ENCODE peak calls at places on chromosomes 12 and 14, in four cellular contexts. One of them, this sample, is unnamed.

GRCh38 chr12:12903642-12904609 is 12.6 kb downstream of the GPRC5A start:
- DNase-seq in HepG2: peak; percentile 58
- DNase-seq in K562: no peak
- DNase-seq in GM12878: no peak
- DNase-seq in this sample: no peak

GRCh38 chr12:26113853-26114719 is 10.8 kb downstream of the BHLHE41 start:
- DNase-seq in HepG2: peak; percentile 88
- DNase-seq in GM12878: no peak
- DNase-seq in K562: peak; percentile 97
- DNase-seq in this sample: peak; percentile 88

GRCh38 chr14:106318700-106319099 is 792.3 kb downstream of the TMEM121 start:
- DNase-seq in HepG2: no peak
- DNase-seq in GM12878: no peak
- DNase-seq in K562: peak; percentile 53
- DNase-seq in this sample: no peak

GRCh38 chr14:56176530-56176929 is 58.3 kb downstream of the PELI2 start:
- DNase-seq in GM12878: no peak
- DNase-seq in K562: no peak
- DNase-seq in HepG2: no peak
- DNase-seq in this sample: no peak

GRCh38 chr12:117231750-117232149 is 41.5 kb upstream of the FBXO21 start:
- DNase-seq in K562: no peak
- DNase-seq in GM12878: no peak
- DNase-seq in HepG2: no peak
- DNase-seq in this sample: no peak

GRCh38 chr12:19285793-19286448 is 153.4 kb upstream of the AEBP2 start:
- DNase-seq in GM12878: no peak
- DNase-seq in HepG2: peak; percentile 21
- DNase-seq in K562: no peak
- DNase-seq in this sample: no peak

GRCh38 chr12:124542021-124542941 is 25.1 kb downstream of the NCOR2 start:
- DNase-seq in HepG2: no peak
- DNase-seq in GM12878: no peak
- DNase-seq in K562: no peak
- DNase-seq in this sample: no peak

GRCh38 chr12:112408621-112409020 is 784 bp downstream of the RPL6 start:
- DNase-seq in K562: no peak
- DNase-seq in GM12878: no peak
- DNase-seq in HepG2: no peak
- DNase-seq in this sample: no peak

GRCh38 chr12:38890102-38890501 is 15.3 kb downstream of the CPNE8 start:
- DNase-seq in HepG2: no peak
- DNase-seq in GM12878: no peak
- DNase-seq in K562: no peak
- DNase-seq in this sample: peak; percentile 37

GRCh38 chr14:54919330-54919729 is 16.7 kb upstream of the GCH1 start:
- DNase-seq in K562: no peak
- DNase-seq in GM12878: no peak
- DNase-seq in HepG2: no peak
- DNase-seq in this sample: no peak

GRCh38 chr14:68756071-68756481 is 36.8 kb downstream of the ZFP36L1 start:
- DNase-seq in GM12878: no peak
- DNase-seq in K562: no peak
- DNase-seq in HepG2: no peak
- DNase-seq in this sample: no peak

GRCh38 chr12:19739195-19739776 is 300.0 kb downstream of the AEBP2 start:
- DNase-seq in GM12878: peak; percentile 16
- DNase-seq in K562: peak; percentile 7
- DNase-seq in HepG2: peak; percentile 41
- DNase-seq in this sample: peak; percentile 20

GRCh38 chr14:92880351-92880750 is 42.6 kb upstream of the CHGA start:
- DNase-seq in GM12878: no peak
- DNase-seq in K562: no peak
- DNase-seq in HepG2: no peak
- DNase-seq in this sample: no peak

GRCh38 chr14:41699506-41699905 is 92.8 kb downstream of the LRFN5 start:
- DNase-seq in HepG2: no peak
- DNase-seq in K562: no peak
- DNase-seq in GM12878: no peak
- DNase-seq in this sample: no peak

GRCh38 chr14:24705840-24706239 is 71.8 kb upstream of the GZMB start:
- DNase-seq in GM12878: peak; percentile 58
- DNase-seq in K562: no peak
- DNase-seq in HepG2: no peak
- DNase-seq in this sample: no peak

GRCh38 chr14:92340938-92341337 is 18.0 kb downstream of the SLC24A4 start:
- DNase-seq in HepG2: no peak
- DNase-seq in GM12878: no peak
- DNase-seq in K562: no peak
- DNase-seq in this sample: no peak

GRCh38 chr14:75479770-75480600 is 42.3 kb upstream of the BATF start:
- DNase-seq in GM12878: no peak
- DNase-seq in K562: no peak
- DNase-seq in HepG2: no peak
- DNase-seq in this sample: no peak

GRCh38 chr12:115010324-115010995 is 326.5 kb upstream of the TBX3 start:
- DNase-seq in GM12878: no peak
- DNase-seq in K562: no peak
- DNase-seq in HepG2: no peak
- DNase-seq in this sample: no peak

GRCh38 chr14:59630281-59630963 is 53.8 kb upstream of the CCDC175 start:
- DNase-seq in GM12878: no peak
- DNase-seq in K562: no peak
- DNase-seq in HepG2: no peak
- DNase-seq in this sample: peak; percentile 71

GRCh38 chr12:122399592-122400373 is 22.7 kb downstream of the CLIP1 start:
- DNase-seq in K562: peak; percentile 87
- DNase-seq in GM12878: no peak
- DNase-seq in HepG2: peak; percentile 91
- DNase-seq in this sample: peak; percentile 72

GRCh38 chr12:104280703-104281458 is 22.7 kb upstream of the EID3 start:
- DNase-seq in K562: no peak
- DNase-seq in HepG2: peak; percentile 43
- DNase-seq in GM12878: no peak
- DNase-seq in this sample: no peak

GRCh38 chr14:77139540-77140342 is 1.9 kb downstream of the ZDHHC22 start:
- DNase-seq in GM12878: no peak
- DNase-seq in K562: peak; percentile 69
- DNase-seq in HepG2: peak; percentile 29
- DNase-seq in this sample: peak; percentile 83

GRCh38 chr12:54526800-54527630 is 22.4 kb upstream of the PDE1B start:
- DNase-seq in HepG2: peak; percentile 23
- DNase-seq in GM12878: no peak
- DNase-seq in K562: peak; percentile 76
- DNase-seq in this sample: peak; percentile 69

GRCh38 chr12:115646210-115646609 is 631.3 kb downstream of the MED13L start:
- DNase-seq in K562: no peak
- DNase-seq in HepG2: no peak
- DNase-seq in GM12878: no peak
- DNase-seq in this sample: no peak

GRCh38 chr12:85036241-85036707 is at the start of the genes LRRIQ1 and TSPAN19:
- DNase-seq in K562: peak; percentile 7
- DNase-seq in HepG2: peak; percentile 54
- DNase-seq in GM12878: peak; percentile 27
- DNase-seq in this sample: peak; percentile 79
- TF ChIP-seq BHLHE40 in K562: no peak
- TF ChIP-seq BHLHE40 in HepG2: no peak
- TF ChIP-seq BHLHE40 in GM12878: no peak
- TF ChIP-seq BHLHE40 in this sample: no peak

GRCh38 chr12:129840145-129840884 is 63.5 kb downstream of the TMEM132D start:
- DNase-seq in K562: no peak
- DNase-seq in GM12878: no peak
- DNase-seq in HepG2: no peak
- DNase-seq in this sample: no peak

GRCh38 chr12:129844662-129845061 is 59.2 kb downstream of the TMEM132D start:
- DNase-seq in GM12878: no peak
- DNase-seq in K562: no peak
- DNase-seq in HepG2: no peak
- DNase-seq in this sample: no peak

GRCh38 chr12:129839679-129840078 is 64.1 kb downstream of the TMEM132D start:
- DNase-seq in HepG2: no peak
- DNase-seq in K562: no peak
- DNase-seq in GM12878: no peak
- DNase-seq in this sample: no peak
- TF ChIP-seq FOXK2 in HepG2: no peak
- TF ChIP-seq FOXK2 in K562: no peak
- TF ChIP-seq FOXK2 in GM12878: no peak
- TF ChIP-seq FOXK2 in this sample: no peak

DNA sequence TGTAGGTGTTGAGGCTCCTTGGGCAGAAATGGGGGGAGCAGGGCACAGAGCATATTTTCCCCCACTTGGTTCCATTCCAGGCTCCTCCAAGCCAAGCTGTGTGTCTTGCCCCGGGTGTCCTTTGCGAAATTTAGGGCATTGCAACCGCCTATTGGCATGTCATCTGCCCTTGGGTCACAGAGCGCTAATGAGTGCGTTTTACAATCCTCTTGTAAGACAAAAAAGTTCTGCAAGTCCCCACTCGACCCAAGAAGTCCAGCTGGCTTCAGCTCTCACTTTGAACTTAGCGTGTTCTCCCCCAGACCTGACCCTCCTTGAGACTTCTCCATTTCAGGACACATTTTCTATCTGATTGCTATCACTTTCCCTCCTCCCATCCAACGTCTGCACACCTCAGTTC is 6.1 kb upstream of the LRTM2 start:
- DNase-seq in K562: no peak
- DNase-seq in GM12878: no peak
- DNase-seq in HepG2: no peak
- DNase-seq in this sample: no peak
- TF ChIP-seq TARDBP in K562: no peak
- TF ChIP-seq TARDBP in GM12878: no peak
- TF ChIP-seq TARDBP in HepG2: no peak
- TF ChIP-seq TARDBP in this sample: no peak

GRCh38 chr12:51262758-51263177 is 7.4 kb downstream of the SMAGP start:
- DNase-seq in HepG2: no peak
- DNase-seq in K562: peak; percentile 29
- DNase-seq in GM12878: no peak
- DNase-seq in this sample: no peak
- TF ChIP-seq BHLHE40 in HepG2: no peak
- TF ChIP-seq BHLHE40 in K562: no peak
- TF ChIP-seq BHLHE40 in GM12878: no peak
- TF ChIP-seq BHLHE40 in this sample: no peak

DNA sequence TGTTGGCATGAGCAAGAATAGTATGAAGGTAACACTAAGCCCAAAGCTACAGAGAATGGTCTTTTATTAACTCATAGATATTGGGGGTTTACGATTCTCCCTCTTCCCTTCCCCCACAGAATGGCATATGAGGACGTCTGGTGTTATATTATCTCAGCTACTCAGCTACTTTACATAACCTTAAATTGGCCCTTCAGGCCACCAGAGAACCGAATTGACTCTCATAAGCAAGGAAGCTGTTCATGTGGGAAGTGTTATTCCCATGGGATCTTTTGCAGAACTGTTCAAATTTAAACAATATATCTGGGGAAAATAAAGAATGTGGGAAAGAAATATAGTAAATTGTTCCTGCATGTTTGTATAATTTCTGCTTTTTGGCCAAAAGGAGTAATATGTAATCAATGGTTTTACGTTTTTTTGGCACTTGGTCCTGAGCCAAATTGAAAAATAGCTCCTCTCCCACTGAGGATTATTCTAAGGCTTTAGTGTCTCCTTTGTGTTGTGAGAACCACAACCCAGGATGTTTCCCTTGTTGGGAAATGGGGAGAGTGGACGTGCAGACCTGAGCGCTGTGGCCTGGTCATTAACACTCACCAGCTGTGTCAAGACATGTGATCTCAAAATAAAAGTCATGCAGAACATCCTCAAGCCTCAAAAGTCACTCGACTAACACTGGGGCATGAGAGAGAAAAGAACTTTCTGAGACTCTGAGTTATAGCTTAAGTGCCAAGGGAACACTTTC is 31.8 kb upstream of the CMAS start:
- DNase-seq in GM12878: no peak
- DNase-seq in HepG2: no peak
- DNase-seq in K562: no peak
- DNase-seq in this sample: no peak
- TF ChIP-seq FOXK2 in GM12878: no peak
- TF ChIP-seq FOXK2 in HepG2: no peak
- TF ChIP-seq FOXK2 in K562: no peak
- TF ChIP-seq FOXK2 in this sample: no peak

GRCh38 chr14:104388631-104389325 is 190.8 kb upstream of the C14orf180 start:
- DNase-seq in GM12878: no peak
- DNase-seq in K562: no peak
- DNase-seq in HepG2: no peak
- DNase-seq in this sample: no peak

GRCh38 chr14:104390941-104391901 is 188.3 kb upstream of the C14orf180 start:
- DNase-seq in HepG2: no peak
- DNase-seq in K562: no peak
- DNase-seq in GM12878: no peak
- DNase-seq in this sample: no peak

GRCh38 chr14:104389326-104390220 is 190.0 kb upstream of the C14orf180 start:
- DNase-seq in GM12878: no peak
- DNase-seq in HepG2: no peak
- DNase-seq in K562: no peak
- DNase-seq in this sample: no peak

GRCh38 chr14:104392001-104392395 is 187.6 kb upstream of the C14orf180 start:
- DNase-seq in GM12878: no peak
- DNase-seq in K562: no peak
- DNase-seq in HepG2: no peak
- DNase-seq in this sample: no peak

GRCh38 chr14:104390221-104390931 is 189.2 kb upstream of the C14orf180 start:
- DNase-seq in GM12878: no peak
- DNase-seq in K562: no peak
- DNase-seq in HepG2: no peak
- DNase-seq in this sample: no peak
- TF ChIP-seq TARDBP in GM12878: no peak
- TF ChIP-seq TARDBP in K562: no peak
- TF ChIP-seq TARDBP in HepG2: no peak
- TF ChIP-seq TARDBP in this sample: no peak